ENCODE peak calls at places on chromosomes 11 and 22, in four cellular contexts. M is neural progenitor cell; H is NCI-H1092; C is stimulated activated CD4-positive, alpha-beta T cell treated with anti-CD3 and anti-CD28 coated beads, Interleukin-12 subunit alpha, Interleukin-12 subunit beta, amount 100 ng/mL, for 48 hours. D is an unnamed sample.

GRCh38 chr11:65316311-65316978 is 1.8 kb downstream of the CDC42EP2 start:
- DNase-seq in M (peak), H (no peak), C (no peak), D (peak)

GRCh38 chr11:7665473-7666291 is 7.6 kb downstream of the CYB5R2 start:
- DNase-seq in M (peak), H (peak), C (peak), D (peak)

GRCh38 chr11:123083623-123084029 is 21.7 kb upstream of the HSPA8 start:
- DNase-seq in M (no peak), H (no peak), C (peak), D (peak)

GRCh38 chr22:39219071-39220050 is 25.4 kb downstream of the PDGFB start:
- DNase-seq in M (peak), H (no peak), C (no peak), D (no peak)

GRCh38 chr11:68528630-68529029 is 68.1 kb downstream of the PPP6R3 start:
- DNase-seq in M (no peak), H (no peak), C (no peak), D (peak)

GRCh38 chr22:39932918-39933649 is 27.1 kb upstream of the TMA7B start:
- DNase-seq in M (peak), H (no peak), C (peak), D (peak)

GRCh38 chr22:31102441-31103081 is 4.8 kb downstream of the SELENOM start:
- DNase-seq in M (no peak), H (no peak), C (no peak), D (peak)

GRCh38 chr11:14373941-14374646 is 15.1 kb upstream of the RRAS2 start:
- DNase-seq in M (no peak), H (no peak), C (no peak), D (peak)

GRCh38 chr11:117818036-117818858 is 6.3 kb downstream of the FXYD2 start:
- DNase-seq in M (no peak), H (no peak), C (no peak), D (peak)

GRCh38 chr11:114061053-114062049 is 1.8 kb downstream of the ZBTB16 start:
- DNase-seq in M (peak), H (no peak), C (no peak), D (peak)

GRCh38 chr11:44711113-44711512 is 15.6 kb upstream of the TSPAN18 start:
- DNase-seq in M (peak), H (peak), C (no peak), D (no peak)

GRCh38 chr11:102794382-102794781 is 3.6 kb downstream of the MMP1 start:
- DNase-seq in M (peak), H (no peak), C (no peak), D (peak)

GRCh38 chr22:43835166-43835565 is 23.1 kb upstream of the EFCAB6 start:
- DNase-seq in M (no peak), H (no peak), C (no peak), D (no peak)

GRCh38 chr11:82845336-82846036 is 54.7 kb downstream of the PRCP start:
- DNase-seq in M (peak), H (no peak), C (no peak), D (no peak)

GRCh38 chr11:113401718-113402117 is 14.1 kb downstream of the ANKK1 start:
- DNase-seq in M (no peak), H (peak), C (no peak), D (no peak)

GRCh38 chr11:86769219-86769618 is 31.1 kb upstream of the PRSS23 start:
- DNase-seq in M (no peak), H (no peak), C (no peak), D (no peak)

GRCh38 chr11:65489706-65490310 is 9.0 kb upstream of the MALAT1 start:
- DNase-seq in M (peak), H (no peak), C (no peak), D (no peak)

GRCh38 chr11:19326499-19326898 is 85.8 kb upstream of the E2F8 start:
- DNase-seq in M (no peak), H (no peak), C (no peak), D (peak)

GRCh38 chr22:38315801-38316339 is 1.4 kb downstream of the CSNK1E start:
- DNase-seq in M (no peak), H (no peak), C (no peak), D (no peak)

GRCh38 chr22:24498826-24499225 is 3.7 kb downstream of the UPB1 start:
- DNase-seq in M (no peak), H (no peak), C (no peak), D (no peak)

GRCh38 chr22:23149743-23150238 is 4.5 kb downstream of the RAB36 start:
- DNase-seq in M (no peak), H (no peak), C (no peak), D (no peak)

GRCh38 chr11:108871152-108871551 is 206.3 kb downstream of the DDX10 start:
- DNase-seq in M (peak), H (peak), C (no peak), D (peak)

GRCh38 chr11:22976146-22976545 is 115.9 kb upstream of the CCDC179 start:
- DNase-seq in M (no peak), H (no peak), C (no peak), D (peak)

GRCh38 chr11:61083601-61084147 is 18.6 kb upstream of the CD5 start:
- DNase-seq in M (no peak), H (no peak), C (no peak), D (no peak)

GRCh38 chr11:43693069-43693468 is 12.5 kb downstream of the HSD17B12 start:
- DNase-seq in M (no peak), H (no peak), C (no peak), D (no peak)

GRCh38 chr11:86193297-86194095 is 51.1 kb upstream of the EED start:
- DNase-seq in M (peak), H (peak), C (peak), D (peak)

GRCh38 chr22:33919591-33920501 is at the start of gene LARGE1:
- DNase-seq in M (peak), H (peak), C (no peak), D (peak)

GRCh38 chr11:107591446-107592236 is 694 bp downstream of the ELMOD1 start:
- DNase-seq in M (peak), H (no peak), C (peak), D (peak)

GRCh38 chr11:62881579-62882427 is 1.1 kb downstream of the SLC3A2 start:
- DNase-seq in M (peak), H (peak), C (peak), D (peak)